ENCODE peak calls at places on chromosomes 16 and 17, in nine cellular contexts. One of them, this sample, is unnamed.

GRCh38 chr17:30297715-30298114 is 6.0 kb upstream of the BLMH start:
- DNase-seq in iris pigment epithelial cell: no peak
- DNase-seq in left ventricle myocardium inferior: no peak
- DNase-seq in left kidney: no peak
- DNase-seq in activated CD4-positive, alpha-beta T cell treated with anti-CD3 and anti-CD28 coated beads, Interleukin-2, amount 50 U/mL, for 4 hours: no peak
- DNase-seq in omental fat pad: no peak
- DNase-seq in activated T-helper 2 cell treated with anti-CD3 and anti-CD28 coated beads, Interferon-gamma antibody, Interleukin-2, Interleukin-4, amounts not matched to agents 10 μg/mL and 5 μg/mL and 100 μg/mL, durations not matched to agents 14 hours and 24 hours and 36 hours: no peak
- DNase-seq in small intestine: no peak
- DNase-seq in tibial artery: no peak
- DNase-seq in this sample: no peak

GRCh38 chr16:57042157-57043111 is 49.9 kb upstream of the CPNE2 start:
- DNase-seq in small intestine: no peak
- DNase-seq in left ventricle myocardium inferior: no peak
- DNase-seq in tibial artery: no peak
- DNase-seq in omental fat pad: no peak
- DNase-seq in iris pigment epithelial cell: peak; percentile 83
- DNase-seq in activated T-helper 2 cell treated with anti-CD3 and anti-CD28 coated beads, Interferon-gamma antibody, Interleukin-2, Interleukin-4, amounts not matched to agents 10 μg/mL and 5 μg/mL and 100 μg/mL, durations not matched to agents 14 hours and 24 hours and 36 hours: peak; percentile 67
- DNase-seq in left kidney: no peak
- DNase-seq in activated CD4-positive, alpha-beta T cell treated with anti-CD3 and anti-CD28 coated beads, Interleukin-2, amount 50 U/mL, for 4 hours: peak; percentile 79
- DNase-seq in this sample: no peak

GRCh38 chr16:55655709-55656694 is at the start of gene SLC6A2:
- DNase-seq in iris pigment epithelial cell: no peak
- DNase-seq in left ventricle myocardium inferior: peak; percentile 29
- DNase-seq in left kidney: peak; percentile 72
- DNase-seq in activated CD4-positive, alpha-beta T cell treated with anti-CD3 and anti-CD28 coated beads, Interleukin-2, amount 50 U/mL, for 4 hours: no peak
- DNase-seq in tibial artery: no peak
- DNase-seq in omental fat pad: no peak
- DNase-seq in small intestine: no peak
- DNase-seq in activated T-helper 2 cell treated with anti-CD3 and anti-CD28 coated beads, Interferon-gamma antibody, Interleukin-2, Interleukin-4, amounts not matched to agents 10 μg/mL and 5 μg/mL and 100 μg/mL, durations not matched to agents 14 hours and 24 hours and 36 hours: no peak
- DNase-seq in this sample: no peak

GRCh38 chr16:29901607-29901945 is 1.3 kb downstream of the ASPHD1 start:
- DNase-seq in left kidney: no peak
- DNase-seq in iris pigment epithelial cell: no peak
- DNase-seq in left ventricle myocardium inferior: no peak
- DNase-seq in activated T-helper 2 cell treated with anti-CD3 and anti-CD28 coated beads, Interferon-gamma antibody, Interleukin-2, Interleukin-4, amounts not matched to agents 10 μg/mL and 5 μg/mL and 100 μg/mL, durations not matched to agents 14 hours and 24 hours and 36 hours: no peak
- DNase-seq in activated CD4-positive, alpha-beta T cell treated with anti-CD3 and anti-CD28 coated beads, Interleukin-2, amount 50 U/mL, for 4 hours: no peak
- DNase-seq in small intestine: no peak
- DNase-seq in omental fat pad: no peak
- DNase-seq in tibial artery: no peak
- DNase-seq in this sample: no peak

GRCh38 chr16:88088161-88088581 is 136.9 kb downstream of the BANP start:
- DNase-seq in activated T-helper 2 cell treated with anti-CD3 and anti-CD28 coated beads, Interferon-gamma antibody, Interleukin-2, Interleukin-4, amounts not matched to agents 10 μg/mL and 5 μg/mL and 100 μg/mL, durations not matched to agents 14 hours and 24 hours and 36 hours: no peak
- DNase-seq in small intestine: no peak
- DNase-seq in left kidney: peak; percentile 18
- DNase-seq in iris pigment epithelial cell: no peak
- DNase-seq in omental fat pad: no peak
- DNase-seq in activated CD4-positive, alpha-beta T cell treated with anti-CD3 and anti-CD28 coated beads, Interleukin-2, amount 50 U/mL, for 4 hours: no peak
- DNase-seq in tibial artery: no peak
- DNase-seq in left ventricle myocardium inferior: peak; percentile 48
- DNase-seq in this sample: no peak

GRCh38 chr16:57318240-57318970 is 33.9 kb upstream of the PLLP start:
- DNase-seq in iris pigment epithelial cell: peak; percentile 11
- DNase-seq in left ventricle myocardium inferior: no peak
- DNase-seq in activated T-helper 2 cell treated with anti-CD3 and anti-CD28 coated beads, Interferon-gamma antibody, Interleukin-2, Interleukin-4, amounts not matched to agents 10 μg/mL and 5 μg/mL and 100 μg/mL, durations not matched to agents 14 hours and 24 hours and 36 hours: no peak
- DNase-seq in small intestine: no peak
- DNase-seq in tibial artery: no peak
- DNase-seq in omental fat pad: no peak
- DNase-seq in left kidney: peak; percentile 63
- DNase-seq in activated CD4-positive, alpha-beta T cell treated with anti-CD3 and anti-CD28 coated beads, Interleukin-2, amount 50 U/mL, for 4 hours: no peak
- DNase-seq in this sample: no peak

GRCh38 chr16:14366447-14366846 is 263.6 kb downstream of the PARN start:
- DNase-seq in iris pigment epithelial cell: no peak
- DNase-seq in omental fat pad: no peak
- DNase-seq in left kidney: no peak
- DNase-seq in tibial artery: no peak
- DNase-seq in left ventricle myocardium inferior: no peak
- DNase-seq in small intestine: no peak
- DNase-seq in activated CD4-positive, alpha-beta T cell treated with anti-CD3 and anti-CD28 coated beads, Interleukin-2, amount 50 U/mL, for 4 hours: no peak
- DNase-seq in activated T-helper 2 cell treated with anti-CD3 and anti-CD28 coated beads, Interferon-gamma antibody, Interleukin-2, Interleukin-4, amounts not matched to agents 10 μg/mL and 5 μg/mL and 100 μg/mL, durations not matched to agents 14 hours and 24 hours and 36 hours: no peak
- DNase-seq in this sample: no peak

GRCh38 chr16:65121870-65122723 is at the start of gene CDH11:
- DNase-seq in activated T-helper 2 cell treated with anti-CD3 and anti-CD28 coated beads, Interferon-gamma antibody, Interleukin-2, Interleukin-4, amounts not matched to agents 10 μg/mL and 5 μg/mL and 100 μg/mL, durations not matched to agents 14 hours and 24 hours and 36 hours: no peak
- DNase-seq in left kidney: peak; percentile 94
- DNase-seq in iris pigment epithelial cell: peak; percentile 86
- DNase-seq in tibial artery: peak; percentile 83
- DNase-seq in small intestine: no peak
- DNase-seq in omental fat pad: no peak
- DNase-seq in left ventricle myocardium inferior: peak; percentile 60
- DNase-seq in activated CD4-positive, alpha-beta T cell treated with anti-CD3 and anti-CD28 coated beads, Interleukin-2, amount 50 U/mL, for 4 hours: no peak
- DNase-seq in this sample: no peak

GRCh38 chr16:88642881-88643545 is 4.6 kb downstream of the IL17C start:
- DNase-seq in small intestine: no peak
- DNase-seq in omental fat pad: no peak
- DNase-seq in left kidney: no peak
- DNase-seq in iris pigment epithelial cell: no peak
- DNase-seq in tibial artery: no peak
- DNase-seq in activated CD4-positive, alpha-beta T cell treated with anti-CD3 and anti-CD28 coated beads, Interleukin-2, amount 50 U/mL, for 4 hours: no peak
- DNase-seq in left ventricle myocardium inferior: no peak
- DNase-seq in activated T-helper 2 cell treated with anti-CD3 and anti-CD28 coated beads, Interferon-gamma antibody, Interleukin-2, Interleukin-4, amounts not matched to agents 10 μg/mL and 5 μg/mL and 100 μg/mL, durations not matched to agents 14 hours and 24 hours and 36 hours: no peak
- DNase-seq in this sample: no peak

GRCh38 chr16:59950431-59950830 is 1216.3 kb upstream of the GOT2 start:
- DNase-seq in small intestine: no peak
- DNase-seq in left ventricle myocardium inferior: no peak
- DNase-seq in tibial artery: no peak
- DNase-seq in activated T-helper 2 cell treated with anti-CD3 and anti-CD28 coated beads, Interferon-gamma antibody, Interleukin-2, Interleukin-4, amounts not matched to agents 10 μg/mL and 5 μg/mL and 100 μg/mL, durations not matched to agents 14 hours and 24 hours and 36 hours: no peak
- DNase-seq in omental fat pad: no peak
- DNase-seq in left kidney: peak; percentile 1
- DNase-seq in activated CD4-positive, alpha-beta T cell treated with anti-CD3 and anti-CD28 coated beads, Interleukin-2, amount 50 U/mL, for 4 hours: no peak
- DNase-seq in iris pigment epithelial cell: no peak
- DNase-seq in this sample: no peak

GRCh38 chr17:79890706-79891105 is 51.5 kb upstream of the CBX4 start:
- DNase-seq in activated CD4-positive, alpha-beta T cell treated with anti-CD3 and anti-CD28 coated beads, Interleukin-2, amount 50 U/mL, for 4 hours: no peak
- DNase-seq in omental fat pad: no peak
- DNase-seq in activated T-helper 2 cell treated with anti-CD3 and anti-CD28 coated beads, Interferon-gamma antibody, Interleukin-2, Interleukin-4, amounts not matched to agents 10 μg/mL and 5 μg/mL and 100 μg/mL, durations not matched to agents 14 hours and 24 hours and 36 hours: no peak
- DNase-seq in tibial artery: peak; percentile 48
- DNase-seq in iris pigment epithelial cell: no peak
- DNase-seq in small intestine: peak; percentile 75
- DNase-seq in left kidney: no peak
- DNase-seq in left ventricle myocardium inferior: no peak
- DNase-seq in this sample: no peak

GRCh38 chr17:78058001-78058400 is 70.6 kb downstream of the TMC6 start:
- DNase-seq in tibial artery: no peak
- DNase-seq in activated CD4-positive, alpha-beta T cell treated with anti-CD3 and anti-CD28 coated beads, Interleukin-2, amount 50 U/mL, for 4 hours: no peak
- DNase-seq in iris pigment epithelial cell: no peak
- DNase-seq in omental fat pad: no peak
- DNase-seq in left ventricle myocardium inferior: no peak
- DNase-seq in activated T-helper 2 cell treated with anti-CD3 and anti-CD28 coated beads, Interferon-gamma antibody, Interleukin-2, Interleukin-4, amounts not matched to agents 10 μg/mL and 5 μg/mL and 100 μg/mL, durations not matched to agents 14 hours and 24 hours and 36 hours: no peak
- DNase-seq in left kidney: peak; percentile 51
- DNase-seq in small intestine: peak; percentile 14
- DNase-seq in this sample: no peak

GRCh38 chr17:39027037-39027436 is 59.8 kb upstream of the FBXO47 start:
- DNase-seq in activated T-helper 2 cell treated with anti-CD3 and anti-CD28 coated beads, Interferon-gamma antibody, Interleukin-2, Interleukin-4, amounts not matched to agents 10 μg/mL and 5 μg/mL and 100 μg/mL, durations not matched to agents 14 hours and 24 hours and 36 hours: no peak
- DNase-seq in omental fat pad: no peak
- DNase-seq in left kidney: peak; percentile 59
- DNase-seq in tibial artery: peak; percentile 76
- DNase-seq in small intestine: peak; percentile 71
- DNase-seq in iris pigment epithelial cell: no peak
- DNase-seq in left ventricle myocardium inferior: peak; percentile 82
- DNase-seq in activated CD4-positive, alpha-beta T cell treated with anti-CD3 and anti-CD28 coated beads, Interleukin-2, amount 50 U/mL, for 4 hours: no peak
- DNase-seq in this sample: no peak

GRCh38 chr16:4264546-4264945 is 8.3 kb downstream of the TFAP4 start:
- DNase-seq in small intestine: peak; percentile 31
- DNase-seq in omental fat pad: no peak
- DNase-seq in iris pigment epithelial cell: no peak
- DNase-seq in tibial artery: no peak
- DNase-seq in activated CD4-positive, alpha-beta T cell treated with anti-CD3 and anti-CD28 coated beads, Interleukin-2, amount 50 U/mL, for 4 hours: no peak
- DNase-seq in left kidney: no peak
- DNase-seq in left ventricle myocardium inferior: no peak
- DNase-seq in activated T-helper 2 cell treated with anti-CD3 and anti-CD28 coated beads, Interferon-gamma antibody, Interleukin-2, Interleukin-4, amounts not matched to agents 10 μg/mL and 5 μg/mL and 100 μg/mL, durations not matched to agents 14 hours and 24 hours and 36 hours: no peak
- DNase-seq in this sample: no peak

GRCh38 chr17:3635474-3636153 is 436 bp downstream of the SHPK start:
- DNase-seq in tibial artery: no peak
- DNase-seq in activated CD4-positive, alpha-beta T cell treated with anti-CD3 and anti-CD28 coated beads, Interleukin-2, amount 50 U/mL, for 4 hours: no peak
- DNase-seq in activated T-helper 2 cell treated with anti-CD3 and anti-CD28 coated beads, Interferon-gamma antibody, Interleukin-2, Interleukin-4, amounts not matched to agents 10 μg/mL and 5 μg/mL and 100 μg/mL, durations not matched to agents 14 hours and 24 hours and 36 hours: no peak
- DNase-seq in omental fat pad: no peak
- DNase-seq in small intestine: peak; percentile 95
- DNase-seq in left ventricle myocardium inferior: no peak
- DNase-seq in left kidney: peak; percentile 71
- DNase-seq in iris pigment epithelial cell: no peak
- DNase-seq in this sample: no peak

GRCh38 chr16:4381072-4381934 is 9.7 kb downstream of the VASN start:
- DNase-seq in activated CD4-positive, alpha-beta T cell treated with anti-CD3 and anti-CD28 coated beads, Interleukin-2, amount 50 U/mL, for 4 hours: no peak
- DNase-seq in omental fat pad: no peak
- DNase-seq in activated T-helper 2 cell treated with anti-CD3 and anti-CD28 coated beads, Interferon-gamma antibody, Interleukin-2, Interleukin-4, amounts not matched to agents 10 μg/mL and 5 μg/mL and 100 μg/mL, durations not matched to agents 14 hours and 24 hours and 36 hours: no peak
- DNase-seq in left kidney: peak; percentile 78
- DNase-seq in left ventricle myocardium inferior: no peak
- DNase-seq in iris pigment epithelial cell: no peak
- DNase-seq in tibial artery: peak; percentile 90
- DNase-seq in small intestine: no peak
- DNase-seq in this sample: no peak

GRCh38 chr16:88014201-88014781 is 63.1 kb downstream of the BANP start:
- DNase-seq in activated T-helper 2 cell treated with anti-CD3 and anti-CD28 coated beads, Interferon-gamma antibody, Interleukin-2, Interleukin-4, amounts not matched to agents 10 μg/mL and 5 μg/mL and 100 μg/mL, durations not matched to agents 14 hours and 24 hours and 36 hours: no peak
- DNase-seq in omental fat pad: no peak
- DNase-seq in iris pigment epithelial cell: peak; percentile 45
- DNase-seq in left ventricle myocardium inferior: no peak
- DNase-seq in activated CD4-positive, alpha-beta T cell treated with anti-CD3 and anti-CD28 coated beads, Interleukin-2, amount 50 U/mL, for 4 hours: no peak
- DNase-seq in small intestine: no peak
- DNase-seq in left kidney: no peak
- DNase-seq in tibial artery: peak; percentile 37
- DNase-seq in this sample: no peak

GRCh38 chr16:88804552-88805339 is 1.2 kb downstream of the CDT1 start:
- DNase-seq in left ventricle myocardium inferior: no peak
- DNase-seq in left kidney: peak; percentile 59
- DNase-seq in omental fat pad: no peak
- DNase-seq in activated T-helper 2 cell treated with anti-CD3 and anti-CD28 coated beads, Interferon-gamma antibody, Interleukin-2, Interleukin-4, amounts not matched to agents 10 μg/mL and 5 μg/mL and 100 μg/mL, durations not matched to agents 14 hours and 24 hours and 36 hours: peak; percentile 33
- DNase-seq in tibial artery: peak; percentile 63
- DNase-seq in small intestine: peak; percentile 57
- DNase-seq in activated CD4-positive, alpha-beta T cell treated with anti-CD3 and anti-CD28 coated beads, Interleukin-2, amount 50 U/mL, for 4 hours: no peak
- DNase-seq in iris pigment epithelial cell: no peak
- DNase-seq in this sample: no peak

GRCh38 chr16:10876799-10877341 is at the start of gene CIITA:
- DNase-seq in activated CD4-positive, alpha-beta T cell treated with anti-CD3 and anti-CD28 coated beads, Interleukin-2, amount 50 U/mL, for 4 hours: peak; percentile 20
- DNase-seq in tibial artery: peak; percentile 85
- DNase-seq in left kidney: peak; percentile 40
- DNase-seq in omental fat pad: peak; percentile 76
- DNase-seq in iris pigment epithelial cell: peak; percentile 48
- DNase-seq in left ventricle myocardium inferior: peak; percentile 74
- DNase-seq in activated T-helper 2 cell treated with anti-CD3 and anti-CD28 coated beads, Interferon-gamma antibody, Interleukin-2, Interleukin-4, amounts not matched to agents 10 μg/mL and 5 μg/mL and 100 μg/mL, durations not matched to agents 14 hours and 24 hours and 36 hours: peak; percentile 60
- DNase-seq in small intestine: peak; percentile 56
- DNase-seq in this sample: peak; percentile 15

GRCh38 chr16:50065241-50065623 is 538 bp upstream of the HEATR3 start:
- DNase-seq in omental fat pad: no peak
- DNase-seq in left ventricle myocardium inferior: no peak
- DNase-seq in activated T-helper 2 cell treated with anti-CD3 and anti-CD28 coated beads, Interferon-gamma antibody, Interleukin-2, Interleukin-4, amounts not matched to agents 10 μg/mL and 5 μg/mL and 100 μg/mL, durations not matched to agents 14 hours and 24 hours and 36 hours: no peak
- DNase-seq in small intestine: no peak
- DNase-seq in iris pigment epithelial cell: no peak
- DNase-seq in tibial artery: no peak
- DNase-seq in left kidney: no peak
- DNase-seq in activated CD4-positive, alpha-beta T cell treated with anti-CD3 and anti-CD28 coated beads, Interleukin-2, amount 50 U/mL, for 4 hours: no peak
- DNase-seq in this sample: no peak

GRCh38 chr16:56635441-56635967 is 3.0 kb upstream of the MT1A start:
- DNase-seq in activated T-helper 2 cell treated with anti-CD3 and anti-CD28 coated beads, Interferon-gamma antibody, Interleukin-2, Interleukin-4, amounts not matched to agents 10 μg/mL and 5 μg/mL and 100 μg/mL, durations not matched to agents 14 hours and 24 hours and 36 hours: no peak
- DNase-seq in iris pigment epithelial cell: no peak
- DNase-seq in small intestine: no peak
- DNase-seq in tibial artery: no peak
- DNase-seq in left ventricle myocardium inferior: no peak
- DNase-seq in left kidney: no peak
- DNase-seq in activated CD4-positive, alpha-beta T cell treated with anti-CD3 and anti-CD28 coated beads, Interleukin-2, amount 50 U/mL, for 4 hours: no peak
- DNase-seq in omental fat pad: no peak
- DNase-seq in this sample: no peak

GRCh38 chr16:28873543-28874201 is 4.6 kb upstream of the ATP2A1 start:
- DNase-seq in activated CD4-positive, alpha-beta T cell treated with anti-CD3 and anti-CD28 coated beads, Interleukin-2, amount 50 U/mL, for 4 hours: peak; percentile 55
- DNase-seq in tibial artery: no peak
- DNase-seq in left kidney: no peak
- DNase-seq in small intestine: no peak
- DNase-seq in iris pigment epithelial cell: no peak
- DNase-seq in left ventricle myocardium inferior: no peak
- DNase-seq in omental fat pad: no peak
- DNase-seq in activated T-helper 2 cell treated with anti-CD3 and anti-CD28 coated beads, Interferon-gamma antibody, Interleukin-2, Interleukin-4, amounts not matched to agents 10 μg/mL and 5 μg/mL and 100 μg/mL, durations not matched to agents 14 hours and 24 hours and 36 hours: peak; percentile 48
- DNase-seq in this sample: peak; percentile 32

GRCh38 chr16:70576431-70577255 is 53.0 kb downstream of the SF3B3 start:
- DNase-seq in tibial artery: no peak
- DNase-seq in left ventricle myocardium inferior: no peak
- DNase-seq in activated T-helper 2 cell treated with anti-CD3 and anti-CD28 coated beads, Interferon-gamma antibody, Interleukin-2, Interleukin-4, amounts not matched to agents 10 μg/mL and 5 μg/mL and 100 μg/mL, durations not matched to agents 14 hours and 24 hours and 36 hours: no peak
- DNase-seq in left kidney: peak; percentile 71
- DNase-seq in omental fat pad: no peak
- DNase-seq in iris pigment epithelial cell: peak; percentile 84
- DNase-seq in small intestine: peak; percentile 75
- DNase-seq in activated CD4-positive, alpha-beta T cell treated with anti-CD3 and anti-CD28 coated beads, Interleukin-2, amount 50 U/mL, for 4 hours: no peak
- DNase-seq in this sample: peak; percentile 27

GRCh38 chr17:50304781-50305404 is 30.6 kb downstream of the TMEM92 start:
- DNase-seq in tibial artery: no peak
- DNase-seq in small intestine: no peak
- DNase-seq in left kidney: no peak
- DNase-seq in activated CD4-positive, alpha-beta T cell treated with anti-CD3 and anti-CD28 coated beads, Interleukin-2, amount 50 U/mL, for 4 hours: no peak
- DNase-seq in iris pigment epithelial cell: peak; percentile 46
- DNase-seq in omental fat pad: no peak
- DNase-seq in activated T-helper 2 cell treated with anti-CD3 and anti-CD28 coated beads, Interferon-gamma antibody, Interleukin-2, Interleukin-4, amounts not matched to agents 10 μg/mL and 5 μg/mL and 100 μg/mL, durations not matched to agents 14 hours and 24 hours and 36 hours: no peak
- DNase-seq in left ventricle myocardium inferior: no peak
- DNase-seq in this sample: no peak

GRCh38 chr17:28133562-28133970 is 91.1 kb downstream of the NLK start:
- DNase-seq in left ventricle myocardium inferior: no peak
- DNase-seq in small intestine: no peak
- DNase-seq in iris pigment epithelial cell: peak; percentile 74
- DNase-seq in activated T-helper 2 cell treated with anti-CD3 and anti-CD28 coated beads, Interferon-gamma antibody, Interleukin-2, Interleukin-4, amounts not matched to agents 10 μg/mL and 5 μg/mL and 100 μg/mL, durations not matched to agents 14 hours and 24 hours and 36 hours: no peak
- DNase-seq in omental fat pad: no peak
- DNase-seq in activated CD4-positive, alpha-beta T cell treated with anti-CD3 and anti-CD28 coated beads, Interleukin-2, amount 50 U/mL, for 4 hours: no peak
- DNase-seq in left kidney: no peak
- DNase-seq in tibial artery: no peak
- DNase-seq in this sample: peak; percentile 15

GRCh38 chr16:7953360-7953759 is 620.7 kb downstream of the RBFOX1 start:
- DNase-seq in tibial artery: no peak
- DNase-seq in small intestine: no peak
- DNase-seq in left kidney: no peak
- DNase-seq in iris pigment epithelial cell: no peak
- DNase-seq in activated CD4-positive, alpha-beta T cell treated with anti-CD3 and anti-CD28 coated beads, Interleukin-2, amount 50 U/mL, for 4 hours: no peak
- DNase-seq in activated T-helper 2 cell treated with anti-CD3 and anti-CD28 coated beads, Interferon-gamma antibody, Interleukin-2, Interleukin-4, amounts not matched to agents 10 μg/mL and 5 μg/mL and 100 μg/mL, durations not matched to agents 14 hours and 24 hours and 36 hours: no peak
- DNase-seq in left ventricle myocardium inferior: no peak
- DNase-seq in omental fat pad: no peak
- DNase-seq in this sample: no peak

GRCh38 chr17:49516190-49516589 is 21.1 kb downstream of the NGFR start:
- DNase-seq in tibial artery: peak; percentile 64
- DNase-seq in iris pigment epithelial cell: peak; percentile 20
- DNase-seq in omental fat pad: no peak
- DNase-seq in activated T-helper 2 cell treated with anti-CD3 and anti-CD28 coated beads, Interferon-gamma antibody, Interleukin-2, Interleukin-4, amounts not matched to agents 10 μg/mL and 5 μg/mL and 100 μg/mL, durations not matched to agents 14 hours and 24 hours and 36 hours: no peak
- DNase-seq in small intestine: no peak
- DNase-seq in left kidney: peak; percentile 61
- DNase-seq in left ventricle myocardium inferior: no peak
- DNase-seq in activated CD4-positive, alpha-beta T cell treated with anti-CD3 and anti-CD28 coated beads, Interleukin-2, amount 50 U/mL, for 4 hours: no peak
- DNase-seq in this sample: no peak

GRCh38 chr16:70444249-70445063 is 5.6 kb upstream of the ST3GAL2 start:
- DNase-seq in activated CD4-positive, alpha-beta T cell treated with anti-CD3 and anti-CD28 coated beads, Interleukin-2, amount 50 U/mL, for 4 hours: no peak
- DNase-seq in omental fat pad: no peak
- DNase-seq in left kidney: no peak
- DNase-seq in activated T-helper 2 cell treated with anti-CD3 and anti-CD28 coated beads, Interferon-gamma antibody, Interleukin-2, Interleukin-4, amounts not matched to agents 10 μg/mL and 5 μg/mL and 100 μg/mL, durations not matched to agents 14 hours and 24 hours and 36 hours: no peak
- DNase-seq in small intestine: peak; percentile 92
- DNase-seq in tibial artery: no peak
- DNase-seq in left ventricle myocardium inferior: no peak
- DNase-seq in iris pigment epithelial cell: no peak
- DNase-seq in this sample: no peak

GRCh38 chr16:3880623-3881498 is at the start of gene CREBBP:
- DNase-seq in left ventricle myocardium inferior: peak; percentile 89
- DNase-seq in tibial artery: peak; percentile 93
- DNase-seq in iris pigment epithelial cell: peak; percentile 79
- DNase-seq in left kidney: peak; percentile 96
- DNase-seq in small intestine: peak; percentile 87
- DNase-seq in activated T-helper 2 cell treated with anti-CD3 and anti-CD28 coated beads, Interferon-gamma antibody, Interleukin-2, Interleukin-4, amounts not matched to agents 10 μg/mL and 5 μg/mL and 100 μg/mL, durations not matched to agents 14 hours and 24 hours and 36 hours: peak; percentile 84
- DNase-seq in activated CD4-positive, alpha-beta T cell treated with anti-CD3 and anti-CD28 coated beads, Interleukin-2, amount 50 U/mL, for 4 hours: peak; percentile 79
- DNase-seq in omental fat pad: peak; percentile 61
- DNase-seq in this sample: peak; percentile 60

GRCh38 chr17:42484304-42484703 is 25.6 kb downstream of the ATP6V0A1 start:
- DNase-seq in small intestine: peak; percentile 89
- DNase-seq in activated CD4-positive, alpha-beta T cell treated with anti-CD3 and anti-CD28 coated beads, Interleukin-2, amount 50 U/mL, for 4 hours: peak; percentile 50
- DNase-seq in left kidney: no peak
- DNase-seq in activated T-helper 2 cell treated with anti-CD3 and anti-CD28 coated beads, Interferon-gamma antibody, Interleukin-2, Interleukin-4, amounts not matched to agents 10 μg/mL and 5 μg/mL and 100 μg/mL, durations not matched to agents 14 hours and 24 hours and 36 hours: peak; percentile 76
- DNase-seq in iris pigment epithelial cell: no peak
- DNase-seq in omental fat pad: no peak
- DNase-seq in left ventricle myocardium inferior: no peak
- DNase-seq in tibial artery: no peak
- DNase-seq in this sample: no peak

GRCh38 chr17:72488542-72489272 is 367.9 kb downstream of the SOX9 start:
- DNase-seq in left kidney: peak; percentile 52
- DNase-seq in iris pigment epithelial cell: no peak
- DNase-seq in omental fat pad: no peak
- DNase-seq in left ventricle myocardium inferior: no peak
- DNase-seq in tibial artery: peak; percentile 12
- DNase-seq in small intestine: peak; percentile 47
- DNase-seq in activated T-helper 2 cell treated with anti-CD3 and anti-CD28 coated beads, Interferon-gamma antibody, Interleukin-2, Interleukin-4, amounts not matched to agents 10 μg/mL and 5 μg/mL and 100 μg/mL, durations not matched to agents 14 hours and 24 hours and 36 hours: no peak
- DNase-seq in activated CD4-positive, alpha-beta T cell treated with anti-CD3 and anti-CD28 coated beads, Interleukin-2, amount 50 U/mL, for 4 hours: no peak
- DNase-seq in this sample: no peak